ENCODE peak calls at places on chromosomes 5 and 9, in seven cellular contexts. N is K562, B is SK-N-SH, K is H1, I is HepG2, R is GM12878, H is HCT116. U is an unnamed sample.

GRCh38 chr9:35618854-35619799 is 914 bp upstream of the CD72 start:
- DNase-seq in B (no peak), I (no peak), N (no peak), R (peak; percentile 74), K (no peak), H (no peak), U (no peak)

GRCh38 chr5:175202461-175203065 is 241.4 kb downstream of the DRD1 start:
- DNase-seq in I (no peak), N (no peak), B (no peak), H (peak; percentile 47), K (no peak), R (no peak), U (no peak)

GRCh38 chr5:135245521-135246499 is 153.2 kb downstream of the MACROH2A1 start:
- DNase-seq in B (no peak), R (no peak), N (peak; percentile 63), H (no peak), I (no peak), K (no peak), U (no peak)

GRCh38 chr5:169153405-169153804 is 147.5 kb downstream of the SLIT3 start:
- DNase-seq in N (no peak), H (no peak), I (no peak), K (no peak), B (peak; percentile 39), R (no peak), U (no peak)

GRCh38 chr5:180090098-180090768 is 18.7 kb upstream of the RNF130 start:
- DNase-seq in K (peak; percentile 80), B (peak; percentile 92), H (peak; percentile 56), R (no peak), I (peak; percentile 36), N (peak; percentile 80), U (peak; percentile 73)

GRCh38 chr5:7541898-7542297 is 146.0 kb downstream of the ADCY2 start:
- DNase-seq in R (no peak), K (no peak), B (no peak), N (no peak), H (no peak), I (no peak), U (no peak)

GRCh38 chr9:33942471-33943083 is 106.1 kb downstream of the UBAP2 start:
- DNase-seq in I (peak; percentile 64), H (no peak), B (no peak), R (no peak), N (no peak), K (no peak), U (peak; percentile 22)

GRCh38 chr9:88593537-88594185 is 58.7 kb downstream of the NXNL2 start:
- DNase-seq in B (peak; percentile 62), K (no peak), H (peak; percentile 34), I (peak; percentile 46), N (peak; percentile 54), R (peak; percentile 20), U (peak; percentile 13)

GRCh38 chr5:156798201-156798600 is 51.9 kb upstream of the PPP1R2B start:
- DNase-seq in I (no peak), H (no peak), R (no peak), B (no peak), K (peak; percentile 65), N (no peak), U (no peak)

GRCh38 chr9:111759762-111760639 is 34.7 kb downstream of the SHOC1 start:
- DNase-seq in N (peak; percentile 83), H (peak; percentile 76), R (peak; percentile 79), K (no peak), B (peak; percentile 53), I (peak; percentile 50), U (peak; percentile 25)

GRCh38 chr9:136363606-136364368 is at the start of gene DNLZ:
- DNase-seq in K (no peak), I (peak; percentile 58), B (peak; percentile 94), N (peak; percentile 93), R (peak; percentile 32), H (peak; percentile 66), U (peak; percentile 95)

GRCh38 chr5:112576298-112576925 is 157.3 kb upstream of the EPB41L4A start:
- DNase-seq in K (no peak), B (no peak), R (no peak), H (no peak), I (no peak), N (no peak), U (no peak)

GRCh38 chr9:131731237-131731995 is 8.5 kb downstream of the RAPGEF1 start:
- DNase-seq in B (no peak), H (no peak), K (no peak), N (no peak), I (peak; percentile 71), R (no peak), U (no peak)

GRCh38 chr9:35102465-35102768 is 514 bp downstream of the STOML2 start:
- DNase-seq in H (no peak), B (no peak), R (no peak), N (no peak), I (no peak), K (no peak), U (no peak)

GRCh38 chr5:173885481-173886010 is 2.6 kb upstream of the CPEB4 start:
- DNase-seq in B (no peak), N (peak; percentile 85), R (no peak), H (no peak), K (no peak), I (no peak), U (no peak)
- TF ChIP-seq JUND in B (no peak), N (peak; percentile 64), R (no peak), H (no peak), K (no peak), I (no peak), U (no peak)

DNA sequence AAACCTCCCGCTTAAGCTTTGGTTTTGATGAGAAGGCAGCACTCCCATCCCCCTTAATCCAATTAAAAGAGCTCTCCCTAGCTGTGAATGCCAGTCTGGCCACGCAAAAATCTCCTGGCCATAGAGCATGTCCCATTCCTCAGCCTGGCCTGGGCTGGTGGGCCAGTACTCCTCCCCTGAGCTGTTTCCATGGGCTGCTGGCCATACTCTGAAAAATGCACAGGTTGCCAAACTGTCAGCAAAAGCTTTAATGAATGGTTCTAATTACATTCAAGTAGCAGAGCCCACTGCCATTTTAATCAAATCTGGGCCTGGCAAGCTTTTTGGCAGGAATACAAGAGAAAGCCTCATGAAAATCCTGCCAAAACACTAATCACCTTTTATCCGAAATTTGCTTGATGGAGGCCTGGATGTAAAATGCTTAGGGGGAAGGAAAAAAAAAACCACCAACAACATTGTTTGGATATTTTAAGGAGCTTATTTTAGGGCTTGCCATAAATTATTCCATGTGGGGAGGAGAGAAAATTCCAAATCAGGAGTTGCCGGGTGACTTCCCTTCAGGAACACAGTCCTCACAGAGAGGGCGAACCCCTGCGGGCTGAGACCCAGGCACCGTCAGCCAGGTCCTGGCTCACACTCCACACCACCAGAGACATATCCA is 243.3 kb downstream of the SEC61B start:
- DNase-seq in R (no peak), H (no peak), B (peak; percentile 71), K (no peak), N (no peak), I (no peak), U (no peak)
- TF ChIP-seq JUND in R (no peak), H (no peak), B (no peak), K (no peak), N (no peak), I (no peak), U (no peak)

DNA sequence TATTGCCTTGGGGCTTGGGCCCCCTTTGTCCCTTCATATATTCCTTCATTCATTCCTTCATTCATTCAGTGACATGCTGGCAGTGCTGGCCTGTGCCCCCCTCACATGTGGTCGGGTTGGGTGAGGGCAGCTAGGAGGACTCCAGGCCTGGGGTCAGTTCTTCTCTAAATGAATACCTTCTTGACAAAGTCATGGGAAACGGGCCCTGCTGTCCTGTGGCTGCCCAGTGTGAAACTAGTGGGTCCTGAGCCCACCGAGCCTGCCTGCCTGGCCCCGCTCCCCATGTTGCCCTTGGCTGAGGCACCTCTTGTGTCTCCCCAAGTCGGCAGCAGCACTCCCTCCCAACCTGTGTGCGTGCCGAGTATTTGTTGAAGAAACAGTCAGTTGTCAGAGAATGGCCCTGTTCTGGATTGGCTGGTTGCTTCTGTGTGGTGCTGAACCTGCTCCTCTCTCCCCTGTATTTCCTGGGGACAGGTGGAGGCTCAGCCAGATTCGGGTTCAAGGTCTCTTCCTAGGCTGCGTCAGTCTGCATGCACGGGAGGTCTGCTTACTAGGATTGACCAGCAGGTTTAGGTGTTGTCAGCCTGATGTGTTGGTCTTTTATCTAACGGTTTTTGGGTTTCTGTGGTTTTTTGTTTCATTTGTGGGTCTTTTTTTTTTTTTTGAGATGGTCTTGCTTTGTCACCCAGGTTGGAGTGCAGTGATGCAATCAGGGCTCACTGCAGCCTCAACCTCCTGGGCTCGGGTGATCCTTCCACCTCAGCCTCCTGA is 3.0 kb upstream of the CEL start:
- DNase-seq in N (peak; percentile 32), K (no peak), B (no peak), R (peak; percentile 13), I (no peak), H (no peak), U (no peak)
- TF ChIP-seq JUND in N (peak; percentile 60), K (no peak), B (no peak), R (no peak), I (no peak), H (no peak), U (no peak)

GRCh38 chr5:170749911-170750431 is 33.6 kb upstream of the GABRP start:
- DNase-seq in I (no peak), K (no peak), H (no peak), B (no peak), N (no peak), R (no peak), U (no peak)

GRCh38 chr5:170751631-170752030 is 31.9 kb upstream of the GABRP start:
- DNase-seq in K (no peak), I (no peak), N (no peak), R (no peak), B (peak; percentile 69), H (no peak), U (no peak)

GRCh38 chr5:170755679-170756456 is 27.7 kb upstream of the GABRP start:
- DNase-seq in N (no peak), B (peak; percentile 31), K (no peak), R (no peak), H (no peak), I (no peak), U (no peak)

GRCh38 chr5:170753311-170753710 is 30.2 kb upstream of the GABRP start:
- DNase-seq in I (no peak), H (no peak), B (no peak), K (no peak), N (no peak), R (no peak), U (no peak)

GRCh38 chr5:170752257-170753215 is 31.0 kb upstream of the GABRP start:
- DNase-seq in I (no peak), N (no peak), H (no peak), B (peak; percentile 40), R (no peak), K (no peak), U (no peak)
- TF ChIP-seq JUND in I (no peak), N (no peak), H (no peak), B (no peak), R (no peak), K (no peak), U (no peak)

DNA sequence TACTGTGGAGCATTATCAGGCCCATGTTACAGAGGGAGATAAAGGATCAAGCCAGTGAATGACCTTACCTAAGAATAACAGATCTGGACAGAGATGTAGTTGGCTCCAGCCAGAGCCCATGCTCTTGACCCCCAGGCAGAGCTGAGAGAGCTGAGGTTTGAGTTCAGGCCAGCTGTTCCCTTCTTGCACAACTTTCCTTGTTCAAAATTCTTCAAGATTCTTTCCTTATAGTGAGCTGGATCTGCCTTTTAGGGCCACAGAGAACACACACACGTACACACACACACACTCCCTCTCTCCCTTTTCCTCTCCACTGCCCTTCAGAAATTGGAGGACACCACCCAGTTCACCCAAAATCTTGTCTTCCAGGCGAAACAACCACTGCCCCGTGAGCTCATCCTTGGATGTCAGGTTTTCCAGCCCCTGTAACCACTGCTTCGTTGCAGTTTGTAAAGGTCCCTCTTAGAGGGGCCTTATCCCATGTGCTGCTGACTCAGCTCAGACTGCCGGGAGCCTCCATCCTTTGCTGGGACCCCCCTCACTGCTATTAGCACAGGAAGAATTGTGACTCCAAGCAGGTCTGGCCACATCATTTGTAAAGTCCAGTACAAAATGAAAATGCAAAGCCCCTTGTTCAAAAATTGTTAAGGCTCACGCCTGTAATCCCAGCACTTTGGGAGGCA is 10.5 kb upstream of the PTGES start:
- DNase-seq in I (no peak), H (no peak), R (no peak), K (no peak), B (no peak), N (no peak), U (no peak)
- TF ChIP-seq JUND in I (no peak), H (no peak), R (no peak), K (no peak), B (no peak), N (no peak), U (no peak)

U was measured in T47D.